ENCODE peak calls at places on chromosomes 2 and 18, in five cellular contexts. X, A, U, Q and P are unnamed samples.

GRCh38 chr2:227799202-227799601 is 14.4 kb upstream of the CCL20 start:
- DNase-seq in X (no peak), A (no peak), U (no peak), Q (no peak), P (no peak)

GRCh38 chr2:136248242-136248641 is 130.3 kb upstream of the CXCR4 start:
- DNase-seq in U (peak; percentile 52), X (no peak), Q (peak; percentile 27), A (no peak), P (no peak)

GRCh38 chr18:50125456-50125855 is 69.5 kb downstream of the MYO5B start:
- DNase-seq in Q (no peak), X (no peak), A (no peak), U (no peak), P (no peak)

GRCh38 chr2:152627010-152627957 is 90.0 kb downstream of the PRPF40A start:
- DNase-seq in Q (peak; percentile 52), X (no peak), A (no peak), U (no peak), P (no peak)

GRCh38 chr18:31643003-31643402 is 41.4 kb downstream of the B4GALT6 start:
- DNase-seq in U (no peak), X (no peak), Q (no peak), A (no peak), P (no peak)

GRCh38 chr2:142748559-142749099 is 128.8 kb upstream of the KYNU start:
- DNase-seq in Q (no peak), X (no peak), U (no peak), A (no peak), P (no peak)

GRCh38 chr2:45055261-45055660 is 46.0 kb upstream of the SIX2 start:
- DNase-seq in U (no peak), Q (no peak), X (no peak), A (no peak), P (no peak)

GRCh38 chr2:219968685-219969345 is 341.4 kb downstream of the SLC4A3 start:
- DNase-seq in U (no peak), X (no peak), A (no peak), Q (no peak), P (no peak)

GRCh38 chr2:44950646-44951045 is 9.1 kb downstream of the SIX3 start:
- DNase-seq in X (no peak), Q (no peak), A (peak; percentile 1), U (no peak), P (no peak)

GRCh38 chr2:69997296-69998184 is 36.1 kb upstream of the ASPRV1 start:
- DNase-seq in X (no peak), Q (peak; percentile 28), U (no peak), A (peak; percentile 53), P (no peak)

GRCh38 chr2:179613299-179613651 is 248.1 kb downstream of the ZNF385B start:
- DNase-seq in X (no peak), U (no peak), A (no peak), Q (no peak), P (no peak)

GRCh38 chr2:98123286-98123685 is 36.3 kb downstream of the VWA3B start:
- DNase-seq in X (no peak), A (no peak), Q (no peak), U (no peak), P (no peak)

GRCh38 chr2:205775091-205775876 is 93.0 kb downstream of the NRP2 start:
- DNase-seq in U (no peak), X (no peak), Q (no peak), A (no peak), P (no peak)

GRCh38 chr18:76672627-76673026 is 149.7 kb upstream of the ZNF236 start:
- DNase-seq in Q (peak; percentile 36), U (no peak), X (peak; percentile 15), A (no peak), P (no peak)

GRCh38 chr2:191612496-191612895 is 65.4 kb upstream of the NABP1 start:
- DNase-seq in Q (peak; percentile 81), X (peak; percentile 64), U (no peak), A (no peak), P (no peak)

GRCh38 chr2:34099377-34099776 is 500.3 kb upstream of the FAM98A start:
- DNase-seq in Q (no peak), X (no peak), U (no peak), A (no peak), P (no peak)

GRCh38 chr2:119350311-119350998 is 16.2 kb downstream of the C2orf76 start:
- DNase-seq in A (no peak), U (no peak), X (no peak), Q (no peak), P (no peak)

GRCh38 chr2:96800762-96801463 is 15.2 kb upstream of the CNNM3 start:
- DNase-seq in U (peak; percentile 66), A (peak; percentile 88), X (no peak), Q (peak; percentile 42), P (peak; percentile 87)

GRCh38 chr2:39399570-39399969 is 37.5 kb downstream of the MAP4K3 start:
- DNase-seq in U (no peak), Q (no peak), A (no peak), X (no peak), P (no peak)

GRCh38 chr18:39675358-39675757 is 2109.8 kb upstream of the CELF4 start:
- DNase-seq in U (no peak), Q (peak; percentile 38), A (no peak), X (peak; percentile 3), P (no peak)

GRCh38 chr2:201157694-201158093 is 25.2 kb upstream of the CASP10 start:
- DNase-seq in U (no peak), Q (peak; percentile 23), X (no peak), A (no peak), P (no peak)

GRCh38 chr18:52499646-52500045 is 159.6 kb downstream of the DCC start:
- DNase-seq in Q (no peak), X (no peak), U (no peak), A (no peak), P (no peak)

GRCh38 chr2:156512451-156512850 is 76.3 kb downstream of the GPD2 start:
- DNase-seq in A (no peak), U (no peak), X (peak; percentile 20), Q (peak; percentile 61), P (no peak)

GRCh38 chr2:207772081-207772843 is 2.6 kb upstream of the FZD5 start:
- DNase-seq in A (peak; percentile 77), X (no peak), Q (peak; percentile 62), U (no peak), P (peak; percentile 72)

GRCh38 chr2:148303166-148303565 is 282.3 kb downstream of the MBD5 start:
- DNase-seq in A (no peak), U (no peak), X (no peak), Q (no peak), P (no peak)

GRCh38 chr2:197028230-197028629 is 101.7 kb upstream of the PGAP1 start:
- DNase-seq in Q (peak; percentile 72), U (no peak), X (peak; percentile 26), A (no peak), P (no peak)

GRCh38 chr2:120735750-120736170 is at the start of gene GLI2:
- DNase-seq in U (peak; percentile 71), A (peak; percentile 92), X (peak; percentile 55), Q (peak; percentile 89), P (peak; percentile 90)

GRCh38 chr2:120737802-120738516 is 2.3 kb downstream of the GLI2 start:
- DNase-seq in X (no peak), U (no peak), Q (peak; percentile 45), A (no peak), P (no peak)

GRCh38 chr2:120736202-120736954 is 710 bp downstream of the GLI2 start:
- DNase-seq in A (peak; percentile 83), Q (peak; percentile 42), U (no peak), X (no peak), P (peak; percentile 45)

GRCh38 chr2:120738786-120739771 is 3.4 kb downstream of the GLI2 start:
- DNase-seq in A (no peak), U (no peak), Q (peak; percentile 62), X (no peak), P (no peak)

DNA sequence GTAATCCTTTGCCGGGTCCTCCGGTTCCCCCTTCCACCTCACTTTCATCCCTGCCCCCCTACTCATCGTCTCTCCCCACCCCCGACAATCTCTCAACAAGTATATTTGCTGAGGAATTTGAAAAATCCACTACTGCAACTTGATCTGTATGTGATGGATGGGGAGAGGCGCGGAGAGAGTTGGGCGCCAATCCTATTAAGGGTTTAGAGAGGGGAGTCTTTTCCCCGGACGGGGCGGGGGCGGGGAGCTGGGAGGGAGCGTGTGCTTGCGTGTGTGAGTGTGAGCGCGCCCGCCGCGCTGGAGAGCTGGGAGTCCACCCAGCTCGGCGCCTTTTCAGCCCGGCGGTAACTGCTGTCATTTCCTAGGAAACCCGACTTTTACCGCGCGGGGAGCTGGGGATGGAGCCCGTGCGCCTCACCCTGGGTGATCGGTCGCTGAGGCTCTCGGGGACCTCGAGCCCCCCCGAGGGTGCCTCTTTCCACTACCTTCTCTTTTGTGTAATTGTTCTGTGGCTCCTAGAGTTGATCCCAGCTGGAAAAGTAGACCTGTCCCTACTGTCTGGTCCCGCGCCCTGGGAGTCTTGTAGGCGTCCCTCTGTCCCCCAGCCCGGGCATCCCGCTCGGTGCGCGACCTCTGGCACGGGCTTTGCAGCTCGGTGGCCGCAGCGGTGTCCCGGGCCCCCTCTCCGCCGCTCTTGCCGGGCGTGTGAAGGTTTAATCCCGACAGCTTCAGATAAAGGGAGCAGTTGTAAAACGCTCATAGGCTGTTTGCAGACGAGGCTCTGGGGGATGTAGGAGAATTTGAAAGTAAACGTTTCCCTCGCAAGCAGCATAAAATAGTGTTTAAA is 1.5 kb downstream of the GLI2 start:
- DNase-seq in U (peak; percentile 72), A (peak; percentile 90), Q (peak; percentile 93), X (peak; percentile 81), P (peak; percentile 86)
- H3K4me3 ChIP-seq in U (peak overlapping the region; percentile 62), A (peak overlapping the region; percentile 19), Q (peak overlapping the region; percentile 88), X (peak overlapping the region; percentile 84), P (peak overlapping the region; percentile 49)

GRCh38 chr18:3151379-3152264 is 68.1 kb downstream of the MYOM1 start:
- DNase-seq in X (no peak), U (no peak), Q (peak; percentile 48), A (no peak), P (no peak)

GRCh38 chr18:3152294-3152693 is 67.5 kb downstream of the MYOM1 start:
- DNase-seq in U (no peak), X (no peak), Q (no peak), A (no peak), P (no peak)

GRCh38 chr18:3150688-3151087 is 69.1 kb downstream of the MYOM1 start:
- DNase-seq in Q (no peak), U (no peak), X (no peak), A (no peak), P (no peak)

GRCh38 chr18:3154214-3154613 is 65.6 kb downstream of the MYOM1 start:
- DNase-seq in X (no peak), A (no peak), U (no peak), Q (no peak), P (no peak)

GRCh38 chr18:3153107-3153704 is 66.6 kb downstream of the MYOM1 start:
- DNase-seq in Q (no peak), A (no peak), U (no peak), X (no peak), P (no peak)
- H3K27ac ChIP-seq in Q (no peak overlapping the region), A (no peak overlapping the region), U (peak overlapping the region; percentile 89), X (no peak overlapping the region), P (no peak overlapping the region)

GRCh38 chr2:24084386-24085375 is at the start of gene TP53I3:
- DNase-seq in X (peak; percentile 74), A (peak; percentile 96), Q (peak; percentile 93), U (peak; percentile 89), P (peak; percentile 89)
- H3K4me3 ChIP-seq in X (peak within 1 kb of the TSS; percentile 73), A (peak within 1 kb of the TSS; percentile 85), Q (peak within 1 kb of the TSS; percentile 93), U (peak within 1 kb of the TSS; percentile 61), P (peak within 1 kb of the TSS; percentile 64)

DNA sequence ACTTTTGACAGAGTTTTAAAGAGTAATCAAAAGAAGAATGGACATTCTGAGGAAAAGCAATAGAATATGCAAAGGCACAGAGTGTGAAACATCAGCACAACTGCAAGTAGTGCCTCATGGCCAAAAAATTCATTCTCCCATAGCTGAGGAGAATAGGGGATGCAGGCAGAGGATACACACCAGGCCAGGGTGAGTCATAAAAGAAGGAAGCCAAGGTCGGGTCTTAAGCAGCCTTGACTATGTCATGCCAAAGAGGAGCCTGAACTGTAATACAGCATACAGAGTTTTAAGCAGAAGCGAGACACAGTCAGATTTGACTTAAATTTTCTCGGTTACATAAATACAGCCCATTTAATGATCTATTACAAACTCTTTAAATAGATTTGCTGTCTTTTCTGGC is 165.0 kb downstream of the LNPK start:
- DNase-seq in X (peak; percentile 77), Q (peak; percentile 82), U (no peak), A (no peak), P (no peak)
- H3K27ac ChIP-seq in X (peak overlapping the region; percentile 12), Q (no peak overlapping the region), U (peak overlapping the region; percentile 44), A (no peak overlapping the region), P (no peak overlapping the region)